ENCODE peak calls at places on chromosomes 1 and 21, in four cellular contexts. One of them, this sample, is unnamed.

GRCh38 chr1:175482072-175482451 is 261.3 kb downstream of the TNR start:
- DNase-seq in NCI-H1092: no peak
- DNase-seq in aorta: no peak
- DNase-seq in astrocyte of the spinal cord: no peak
- DNase-seq in this sample: no peak

GRCh38 chr1:77742011-77742555 is 17.6 kb downstream of the USP33 start:
- DNase-seq in NCI-H1092: no peak
- DNase-seq in aorta: no peak
- DNase-seq in astrocyte of the spinal cord: no peak
- DNase-seq in this sample: no peak

GRCh38 chr1:156848461-156849150 is 10.3 kb downstream of the INSRR start:
- DNase-seq in NCI-H1092: no peak
- DNase-seq in aorta: peak; percentile 68
- DNase-seq in astrocyte of the spinal cord: peak; percentile 20
- DNase-seq in this sample: no peak

GRCh38 chr1:232575524-232576040 is 54.4 kb downstream of the SIPA1L2 start:
- DNase-seq in NCI-H1092: no peak
- DNase-seq in aorta: no peak
- DNase-seq in astrocyte of the spinal cord: peak; percentile 36
- DNase-seq in this sample: no peak

GRCh38 chr1:167297222-167298214 is 76.8 kb downstream of the POU2F1 start:
- DNase-seq in NCI-H1092: no peak
- DNase-seq in aorta: no peak
- DNase-seq in astrocyte of the spinal cord: no peak
- DNase-seq in this sample: peak; percentile 14

GRCh38 chr1:165645654-165646366 is 14.8 kb downstream of the MGST3 start:
- DNase-seq in NCI-H1092: no peak
- DNase-seq in aorta: no peak
- DNase-seq in astrocyte of the spinal cord: no peak
- DNase-seq in this sample: no peak

GRCh38 chr21:17406202-17406601 is 106.6 kb upstream of the CXADR start:
- DNase-seq in NCI-H1092: no peak
- DNase-seq in aorta: no peak
- DNase-seq in astrocyte of the spinal cord: no peak
- DNase-seq in this sample: no peak

GRCh38 chr1:8985915-8986813 is 40.1 kb downstream of the SLC2A7 start:
- DNase-seq in NCI-H1092: peak; percentile 77
- DNase-seq in aorta: peak; percentile 92
- DNase-seq in astrocyte of the spinal cord: peak; percentile 96
- DNase-seq in this sample: peak; percentile 77

GRCh38 chr1:243974451-243975292 is 76.4 kb upstream of the ZBTB18 start:
- DNase-seq in NCI-H1092: peak; percentile 62
- DNase-seq in aorta: no peak
- DNase-seq in astrocyte of the spinal cord: peak; percentile 21
- DNase-seq in this sample: no peak

GRCh38 chr1:44355582-44356305 is 687 bp upstream of the ERI3 start:
- DNase-seq in NCI-H1092: no peak
- DNase-seq in aorta: no peak
- DNase-seq in astrocyte of the spinal cord: no peak
- DNase-seq in this sample: no peak

GRCh38 chr1:81443288-81443687 is 357.4 kb upstream of the ADGRL2 start:
- DNase-seq in NCI-H1092: no peak
- DNase-seq in aorta: no peak
- DNase-seq in astrocyte of the spinal cord: no peak
- DNase-seq in this sample: no peak

GRCh38 chr1:210647406-210648333 is 319.0 kb downstream of the HHAT start:
- DNase-seq in NCI-H1092: no peak
- DNase-seq in aorta: no peak
- DNase-seq in astrocyte of the spinal cord: peak; percentile 85
- DNase-seq in this sample: no peak

GRCh38 chr1:186872356-186872755 is 43.6 kb downstream of the PLA2G4A start:
- DNase-seq in NCI-H1092: no peak
- DNase-seq in aorta: no peak
- DNase-seq in astrocyte of the spinal cord: no peak
- DNase-seq in this sample: no peak

GRCh38 chr1:168653567-168653966 is 75.4 kb downstream of the DPT start:
- DNase-seq in NCI-H1092: no peak
- DNase-seq in aorta: no peak
- DNase-seq in astrocyte of the spinal cord: peak; percentile 66
- DNase-seq in this sample: no peak

GRCh38 chr1:64309468-64309867 is 106.0 kb downstream of the UBE2U start:
- DNase-seq in NCI-H1092: no peak
- DNase-seq in aorta: no peak
- DNase-seq in astrocyte of the spinal cord: no peak
- DNase-seq in this sample: peak; percentile 26

GRCh38 chr1:234842726-234843641 is 233.0 kb upstream of the IRF2BP2 start:
- DNase-seq in NCI-H1092: no peak
- DNase-seq in aorta: peak; percentile 57
- DNase-seq in astrocyte of the spinal cord: no peak
- DNase-seq in this sample: no peak

GRCh38 chr1:56200446-56200845 is 378.9 kb downstream of the PLPP3 start:
- DNase-seq in NCI-H1092: no peak
- DNase-seq in aorta: no peak
- DNase-seq in astrocyte of the spinal cord: peak; percentile 15
- DNase-seq in this sample: peak; percentile 71

GRCh38 chr1:202662081-202662480 is 48.2 kb downstream of the SYT2 start:
- DNase-seq in NCI-H1092: peak; percentile 53
- DNase-seq in aorta: no peak
- DNase-seq in astrocyte of the spinal cord: no peak
- DNase-seq in this sample: peak; percentile 75

GRCh38 chr1:54813479-54814147 is 12.5 kb upstream of the TTC22 start:
- DNase-seq in NCI-H1092: no peak
- DNase-seq in aorta: no peak
- DNase-seq in astrocyte of the spinal cord: no peak
- DNase-seq in this sample: no peak

GRCh38 chr1:184028854-184029623 is 8.5 kb downstream of the COLGALT2 start:
- DNase-seq in NCI-H1092: no peak
- DNase-seq in aorta: peak; percentile 59
- DNase-seq in astrocyte of the spinal cord: no peak
- DNase-seq in this sample: no peak

GRCh38 chr1:201941420-201942128 is 4.8 kb downstream of the LMOD1 start:
- DNase-seq in NCI-H1092: no peak
- DNase-seq in aorta: no peak
- DNase-seq in astrocyte of the spinal cord: no peak
- DNase-seq in this sample: peak; percentile 29

GRCh38 chr1:100881687-100882086 is 13.0 kb downstream of the EXTL2 start:
- DNase-seq in NCI-H1092: no peak
- DNase-seq in aorta: no peak
- DNase-seq in astrocyte of the spinal cord: no peak
- DNase-seq in this sample: no peak

GRCh38 chr21:45019076-45019886 is 55.1 kb upstream of the ADARB1 start:
- DNase-seq in NCI-H1092: no peak
- DNase-seq in aorta: peak; percentile 77
- DNase-seq in astrocyte of the spinal cord: no peak
- DNase-seq in this sample: no peak

GRCh38 chr1:17356387-17356992 is 15.5 kb upstream of the PADI6 start:
- DNase-seq in NCI-H1092: no peak
- DNase-seq in aorta: no peak
- DNase-seq in astrocyte of the spinal cord: no peak
- DNase-seq in this sample: no peak

GRCh38 chr1:12406218-12407021 is 176.6 kb downstream of the VPS13D start:
- DNase-seq in NCI-H1092: no peak
- DNase-seq in aorta: no peak
- DNase-seq in astrocyte of the spinal cord: peak; percentile 26
- DNase-seq in this sample: no peak

GRCh38 chr1:225879521-225880209 is 2.5 kb downstream of the TMEM63A start:
- DNase-seq in NCI-H1092: no peak
- DNase-seq in aorta: peak; percentile 33
- DNase-seq in astrocyte of the spinal cord: no peak
- DNase-seq in this sample: peak; percentile 85

GRCh38 chr1:109850827-109851226 is 59.8 kb upstream of the CSF1 start:
- DNase-seq in NCI-H1092: no peak
- DNase-seq in aorta: no peak
- DNase-seq in astrocyte of the spinal cord: no peak
- DNase-seq in this sample: no peak

GRCh38 chr21:41840880-41841279 is 38.3 kb downstream of the PRDM15 start:
- DNase-seq in NCI-H1092: no peak
- DNase-seq in aorta: no peak
- DNase-seq in astrocyte of the spinal cord: no peak
- DNase-seq in this sample: no peak

GRCh38 chr1:151976015-151976343 is 17.7 kb downstream of the S100A10 start:
- DNase-seq in NCI-H1092: no peak
- DNase-seq in aorta: no peak
- DNase-seq in astrocyte of the spinal cord: no peak
- DNase-seq in this sample: no peak

GRCh38 chr1:22290157-22290556 is 147.3 kb upstream of the WNT4 start:
- DNase-seq in NCI-H1092: no peak
- DNase-seq in aorta: no peak
- DNase-seq in astrocyte of the spinal cord: no peak
- DNase-seq in this sample: no peak